ENCODE peak calls at places on chromosomes 4 and X, in ten cellular contexts. H, S, O, Q, T, Y, I, V, C and X are unnamed samples.

GRCh38 chrX:150873616-150874015 is 24.9 kb downstream of the CD99L2 start:
- DNase-seq in V (no peak), O (peak; percentile 38), C (peak; percentile 41), S (no peak), Y (no peak), H (peak; percentile 38), I (no peak), Q (peak; percentile 41), T (no peak), X (peak; percentile 22)

GRCh38 chr4:182585321-182585720 is 331.9 kb downstream of the DCTD start:
- DNase-seq in I (no peak), C (no peak), V (no peak), Q (no peak), Y (no peak), H (no peak), O (no peak), T (no peak), S (no peak), X (no peak)

GRCh38 chrX:46144566-46144965 is 400.7 kb downstream of the ZNF674 start:
- DNase-seq in I (no peak), S (no peak), V (no peak), T (no peak), Q (no peak), H (no peak), C (no peak), Y (no peak), O (no peak), X (no peak)

GRCh38 chr4:73212982-73213730 is 45.4 kb downstream of the ANKRD17 start:
- DNase-seq in Q (no peak), O (no peak), S (no peak), T (no peak), H (no peak), C (no peak), V (no peak), I (no peak), Y (no peak), X (no peak)

GRCh38 chr4:142663828-142664227 is 182.3 kb downstream of the INPP4B start:
- DNase-seq in O (no peak), Q (peak; percentile 35), I (no peak), C (peak; percentile 48), Y (no peak), V (no peak), T (no peak), H (no peak), S (no peak), X (peak; percentile 18)

GRCh38 chr4:48022192-48022799 is 5.7 kb downstream of the NIPAL1 start:
- DNase-seq in Y (no peak), H (no peak), C (no peak), O (no peak), T (no peak), S (no peak), I (no peak), V (no peak), Q (no peak), X (no peak)

GRCh38 chrX:41293269-41293668 is 40.7 kb upstream of the DDX3X start:
- DNase-seq in Q (no peak), C (no peak), Y (no peak), I (no peak), V (no peak), S (no peak), T (no peak), O (no peak), H (no peak), X (no peak)

GRCh38 chrX:120310861-120311631 is at the start of gene TMEM255A:
- DNase-seq in T (no peak), V (no peak), S (no peak), O (no peak), I (no peak), H (peak; percentile 60), C (peak; percentile 21), Y (no peak), Q (no peak), X (no peak)

GRCh38 chr4:52957220-52957686 is 95.1 kb downstream of the RASL11B start:
- DNase-seq in T (no peak), O (peak; percentile 51), C (peak; percentile 23), S (no peak), V (no peak), Q (no peak), Y (no peak), I (no peak), H (no peak), X (no peak)

GRCh38 chrX:44569122-44569521 is 26.5 kb upstream of the FUNDC1 start:
- DNase-seq in V (no peak), O (peak; percentile 20), H (no peak), I (no peak), Y (no peak), Q (no peak), T (no peak), S (no peak), C (peak; percentile 16), X (no peak)

GRCh38 chr4:184120549-184121127 is 97.0 kb downstream of the ENPP6 start:
- DNase-seq in C (no peak), O (no peak), S (no peak), V (no peak), Y (no peak), H (no peak), I (no peak), T (no peak), Q (no peak), X (no peak)

GRCh38 chr4:159443975-159444374 is 341.1 kb downstream of the RAPGEF2 start:
- DNase-seq in S (no peak), I (no peak), V (no peak), Y (no peak), O (no peak), T (no peak), C (no peak), Q (no peak), H (no peak), X (no peak)

GRCh38 chr4:156778606-156779005 is 193.0 kb downstream of the PDGFC start:
- DNase-seq in H (no peak), V (no peak), O (peak; percentile 74), I (no peak), S (no peak), Y (no peak), Q (peak; percentile 85), T (no peak), C (peak; percentile 75), X (peak; percentile 73)

GRCh38 chr4:104973708-104974107 is 173.0 kb upstream of the TET2 start:
- DNase-seq in Q (no peak), T (no peak), H (no peak), V (no peak), I (no peak), O (no peak), S (no peak), C (no peak), Y (no peak), X (no peak)

GRCh38 chr4:136650541-136651277 is 881.6 kb downstream of the PCDH18 start:
- DNase-seq in T (no peak), V (no peak), S (no peak), H (no peak), O (peak; percentile 7), Y (no peak), Q (peak; percentile 65), C (no peak), I (no peak), X (peak; percentile 84)

GRCh38 chr4:172898715-172899114 is 269.9 kb upstream of the GALNT7 start:
- DNase-seq in Y (no peak), V (no peak), S (no peak), H (peak; percentile 54), O (no peak), Q (no peak), I (no peak), T (no peak), C (no peak), X (no peak)

GRCh38 chr4:111512081-111512774 is 633.0 kb upstream of the FAM241A start:
- DNase-seq in H (no peak), O (peak; percentile 93), Q (peak; percentile 96), Y (peak; percentile 32), I (no peak), V (no peak), C (peak; percentile 94), S (no peak), T (no peak), X (peak; percentile 83)

GRCh38 chr4:109864134-109864533 is 16.2 kb downstream of the LRIT3 start:
- DNase-seq in I (no peak), H (no peak), S (no peak), T (no peak), C (no peak), O (no peak), Q (no peak), Y (no peak), V (no peak), X (no peak)

GRCh38 chr4:134529629-134530028 is 328.0 kb upstream of the PABPC4L start:
- DNase-seq in T (no peak), O (no peak), S (no peak), Q (no peak), V (no peak), Y (no peak), H (no peak), I (no peak), C (no peak), X (no peak)

GRCh38 chrX:10090319-10090718 is 66.5 kb upstream of the CLCN4 start:
- DNase-seq in C (no peak), T (peak; percentile 46), I (no peak), S (no peak), Y (no peak), Q (peak; percentile 46), V (no peak), O (no peak), H (no peak), X (peak; percentile 53)

GRCh38 chrX:17737707-17738001 is 361 bp downstream of the SCML1 start:
- DNase-seq in C (no peak), I (no peak), Y (no peak), S (no peak), O (no peak), Q (no peak), H (no peak), T (no peak), V (no peak), X (no peak)